ENCODE peak calls at places on chromosome 16, in seven cellular contexts. M, A, N, E, L, C and W are unnamed samples. For H3K4me1, the result is how much of the 10 kb centered on the place peaks cover.

GRCh38 chr16:8474576-8474975 is 115.7 kb downstream of the TMEM114 start:
- DNase-seq in M (no peak), A (no peak), N (no peak), E (no peak), L (no peak), C (no peak), W (no peak)

GRCh38 chr16:48182979-48183537 is 27.3 kb upstream of the ABCC12 start:
- DNase-seq in M (no peak), A (no peak), N (no peak), E (peak), L (no peak), C (no peak), W (no peak)

GRCh38 chr16:1823821-1824220 is 2.8 kb downstream of the HAGH start:
- DNase-seq in M (peak), A (no peak), N (peak), E (no peak), L (no peak), C (no peak), W (no peak)

GRCh38 chr16:84806256-84806889 is 13.4 kb upstream of the CRISPLD2 start:
- DNase-seq in M (no peak), A (peak), N (peak), E (peak), L (no peak), C (peak), W (no peak)

GRCh38 chr16:6957676-6958075 is 375.0 kb upstream of the RBFOX1 start:
- DNase-seq in M (no peak), A (no peak), N (no peak), E (no peak), L (no peak), C (no peak), W (no peak)

GRCh38 chr16:56931769-56932587 is at the start of gene HERPUD1:
- DNase-seq in M (peak), A (peak), N (peak), E (peak), L (peak), C (peak), W (peak)

GRCh38 chr16:78762222-78762621 is 662.8 kb downstream of the WWOX start:
- DNase-seq in M (no peak), A (no peak), N (no peak), E (no peak), L (no peak), C (no peak), W (no peak)

GRCh38 chr16:57797526-57798266 is 4.6 kb downstream of the KIFC3 start:
- DNase-seq in M (peak), A (peak), N (peak), E (no peak), L (no peak), C (no peak), W (no peak)

GRCh38 chr16:12061336-12062055 is 85.0 kb downstream of the SNX29 start:
- DNase-seq in M (peak), A (no peak), N (no peak), E (no peak), L (no peak), C (no peak), W (no peak)

GRCh38 chr16:88634994-88635670 is 3.2 kb upstream of the IL17C start:
- DNase-seq in M (peak), A (no peak), N (no peak), E (no peak), L (no peak), C (no peak), W (no peak)

GRCh38 chr16:86931410-86931941 is 353.1 kb downstream of the FOXL1 start:
- DNase-seq in M (peak), A (peak), N (no peak), E (no peak), L (peak), C (no peak), W (peak)

GRCh38 chr16:55542459-55543082 is 23.9 kb upstream of the CAPNS2 start:
- DNase-seq in M (peak), A (no peak), N (no peak), E (no peak), L (no peak), C (no peak), W (no peak)

GRCh38 chr16:67969286-67970039 is 1.0 kb upstream of the SLC12A4 start:
- DNase-seq in M (no peak), A (no peak), N (no peak), E (no peak), L (no peak), C (no peak), W (no peak)

GRCh38 chr16:65413861-65414260 is 292.0 kb upstream of the CDH11 start:
- DNase-seq in M (no peak), A (no peak), N (no peak), E (no peak), L (no peak), C (no peak), W (no peak)

GRCh38 chr16:2194852-2195315 is 1.5 kb downstream of the CASKIN1 start:
- DNase-seq in M (peak), A (no peak), N (peak), E (no peak), L (no peak), C (no peak), W (no peak)

GRCh38 chr16:50697881-50698767 is 4.7 kb downstream of the NOD2 start:
- DNase-seq in M (peak), A (no peak), N (peak), E (no peak), L (peak), C (no peak), W (no peak)

GRCh38 chr16:69417537-69418199 is 6.8 kb upstream of the CYB5B start:
- DNase-seq in M (no peak), A (no peak), N (no peak), E (no peak), L (no peak), C (no peak), W (no peak)

GRCh38 chr16:84834403-84834772 is 14.6 kb downstream of the CRISPLD2 start:
- DNase-seq in M (no peak), A (no peak), N (no peak), E (no peak), L (no peak), C (no peak), W (no peak)

GRCh38 chr16:27080870-27081269 is 14.1 kb downstream of the C16orf82 start:
- DNase-seq in M (no peak), A (no peak), N (no peak), E (no peak), L (no peak), C (no peak), W (no peak)

GRCh38 chr16:79329163-79329521 is 271.4 kb downstream of the MAF start:
- DNase-seq in M (no peak), A (no peak), N (no peak), E (no peak), L (no peak), C (no peak), W (no peak)

GRCh38 chr16:11799509-11800384 is 2.7 kb upstream of the ZC3H7A start:
- DNase-seq in M (no peak), A (no peak), N (no peak), E (no peak), L (no peak), C (no peak), W (no peak)

GRCh38 chr16:20871258-20871657 is 28.9 kb downstream of the DCUN1D3 start:
- DNase-seq in M (no peak), A (no peak), N (no peak), E (no peak), L (no peak), C (no peak), W (no peak)

GRCh38 chr16:50699345-50700159 is 6.1 kb downstream of the NOD2 start:
- DNase-seq in M (peak), A (no peak), N (peak), E (no peak), L (no peak), C (no peak), W (no peak)

GRCh38 chr16:30567160-30567990 is 4.1 kb downstream of the ZNF688 start:
- DNase-seq in M (peak), A (no peak), N (no peak), E (no peak), L (no peak), C (no peak), W (no peak)

GRCh38 chr16:3165111-3165822 is 22.7 kb upstream of the OR1F1 start:
- DNase-seq in M (no peak), A (peak), N (no peak), E (no peak), L (no peak), C (no peak), W (no peak)

GRCh38 chr16:73848993-73849392 is 447.6 kb upstream of the PSMD7 start:
- DNase-seq in M (no peak), A (no peak), N (no peak), E (no peak), L (no peak), C (no peak), W (no peak)

GRCh38 chr16:3607634-3608033 is 3.8 kb downstream of the SLX4 start:
- DNase-seq in M (no peak), A (no peak), N (no peak), E (no peak), L (no peak), C (no peak), W (no peak)

GRCh38 chr16:64309398-64310110 is 812.3 kb downstream of the CDH11 start:
- DNase-seq in M (no peak), A (no peak), N (no peak), E (no peak), L (no peak), C (no peak), W (no peak)

GRCh38 chr16:12162151-12162559 is 185.6 kb downstream of the SNX29 start:
- DNase-seq in M (no peak), A (no peak), N (no peak), E (no peak), L (no peak), C (peak), W (no peak)

GRCh38 chr16:29909398-29909797 is 9.1 kb downstream of the ASPHD1 start:
- DNase-seq in M (no peak), A (no peak), N (no peak), E (no peak), L (no peak), C (no peak), W (no peak)

GRCh38 chr16:84453061-84453752 is 51.3 kb downstream of the MEAK7 start:
- DNase-seq in M (no peak), A (no peak), N (no peak), E (peak), L (no peak), C (no peak), W (no peak)

GRCh38 chr16:31216552-31217530 is at the start of gene PYDC1:
- DNase-seq in M (no peak), A (no peak), N (peak), E (no peak), L (no peak), C (no peak), W (no peak)

GRCh38 chr16:15952265-15952711 is 2.9 kb downstream of the ABCC1 start:
- DNase-seq in M (no peak), A (no peak), N (no peak), E (no peak), L (no peak), C (no peak), W (no peak)

GRCh38 chr16:19844945-19845641 is 39.6 kb downstream of the GPRC5B start:
- DNase-seq in M (no peak), A (no peak), N (no peak), E (no peak), L (peak), C (no peak), W (no peak)

GRCh38 chr16:871562-872330 is 71.2 kb upstream of the GNG13 start:
- DNase-seq in M (no peak), A (peak), N (peak), E (peak), L (no peak), C (peak), W (no peak)

GRCh38 chr16:1208239-1208830 is 16.7 kb downstream of the TPSG1 start:
- DNase-seq in M (no peak), A (no peak), N (no peak), E (no peak), L (no peak), C (no peak), W (no peak)

DNA sequence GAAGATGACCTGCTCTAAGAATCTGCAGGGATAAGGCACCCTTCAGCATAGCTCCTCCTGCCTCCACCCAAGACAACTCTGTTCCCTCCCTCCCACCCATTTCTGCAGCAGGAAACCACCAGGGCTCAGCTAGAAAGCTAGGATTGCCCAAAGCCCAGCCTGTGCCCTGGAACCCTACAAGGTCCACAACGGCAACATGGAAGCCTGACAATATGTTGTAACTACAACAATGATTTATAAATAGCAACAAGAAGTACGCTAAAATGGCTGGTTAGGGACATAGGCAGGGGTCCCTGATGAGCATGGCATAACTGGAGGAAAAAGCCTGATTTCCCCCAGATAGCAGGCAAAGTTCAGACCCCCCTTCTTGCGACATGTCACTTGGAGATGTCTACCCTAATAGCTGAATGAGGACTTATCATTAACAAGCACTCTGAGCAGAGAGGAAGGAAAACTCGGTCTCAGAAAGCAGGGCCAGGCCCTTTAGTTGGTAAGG is 6.5 kb downstream of the ST3GAL2 start:
- DNase-seq in M (no peak), A (no peak), N (no peak), E (no peak), L (no peak), C (no peak), W (no peak)
- H3K4me1 ChIP-seq in M (under half), A (half or more), N (under half), E (half or more), L (half or more), C (under half), W (half or more)

GRCh38 chr16:81069063-81069462 is 8.0 kb downstream of the C16orf46 start:
- DNase-seq in M (no peak), A (no peak), N (no peak), E (no peak), L (no peak), C (no peak), W (no peak)
- TF ChIP-seq CTCF in M (no peak), A (no peak), N (no peak), E (no peak), L (no peak), C (no peak), W (no peak)

DNA sequence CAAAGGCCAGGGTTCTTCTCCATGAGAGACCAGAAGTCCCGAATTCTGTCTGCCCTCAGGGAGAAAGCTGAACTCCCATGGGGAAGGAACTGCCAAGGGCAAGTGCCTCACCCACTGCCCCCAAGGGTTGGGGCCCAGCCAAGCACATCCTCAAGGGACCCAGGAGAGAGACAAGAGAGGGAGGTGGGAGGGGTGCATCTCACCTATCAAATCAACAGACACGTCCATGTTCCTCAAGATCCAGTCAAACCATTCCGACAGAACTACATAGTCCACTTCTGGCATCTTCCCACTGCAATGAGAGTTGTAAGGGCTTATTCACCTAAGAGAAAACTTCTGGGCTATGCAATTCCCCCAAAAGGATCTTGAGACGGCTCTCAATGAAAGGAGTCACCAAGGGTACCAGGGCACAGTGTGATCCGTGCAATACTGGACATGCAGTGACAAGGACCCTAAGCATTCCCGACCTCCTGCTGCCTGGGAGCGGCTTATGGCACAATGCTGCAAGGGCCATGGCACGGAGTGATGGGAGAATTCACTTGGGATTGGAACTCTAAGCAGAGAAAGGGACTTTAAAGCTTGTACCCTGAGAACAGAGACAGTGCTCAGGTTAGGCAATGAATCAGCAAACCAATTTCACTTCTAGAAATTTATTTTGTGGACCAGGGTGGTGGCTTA is 32.2 kb downstream of the TK2 start:
- DNase-seq in M (no peak), A (no peak), N (no peak), E (no peak), L (no peak), C (peak), W (no peak)
- H3K4me1 ChIP-seq in M (half or more), A (half or more), N (under half), E (half or more), L (under half), C (under half), W (half or more)

GRCh38 chr16:82384017-82384416 is 214.0 kb upstream of the MPHOSPH6 start:
- DNase-seq in M (no peak), A (no peak), N (no peak), E (no peak), L (no peak), C (no peak), W (no peak)

GRCh38 chr16:82386771-82387170 is 216.7 kb upstream of the MPHOSPH6 start:
- DNase-seq in M (no peak), A (no peak), N (no peak), E (no peak), L (no peak), C (no peak), W (no peak)

GRCh38 chr16:82384897-82385296 is 214.9 kb upstream of the MPHOSPH6 start:
- DNase-seq in M (no peak), A (no peak), N (no peak), E (no peak), L (no peak), C (no peak), W (no peak)

GRCh38 chr16:82379601-82380000 is 209.6 kb upstream of the MPHOSPH6 start:
- DNase-seq in M (no peak), A (no peak), N (no peak), E (no peak), L (no peak), C (no peak), W (no peak)

GRCh38 chr16:82382521-82382920 is 212.5 kb upstream of the MPHOSPH6 start:
- DNase-seq in M (no peak), A (no peak), N (no peak), E (no peak), L (no peak), C (no peak), W (no peak)
- TF ChIP-seq CTCF in M (no peak), A (no peak), N (no peak), E (no peak), L (no peak), C (no peak), W (no peak)

DNA sequence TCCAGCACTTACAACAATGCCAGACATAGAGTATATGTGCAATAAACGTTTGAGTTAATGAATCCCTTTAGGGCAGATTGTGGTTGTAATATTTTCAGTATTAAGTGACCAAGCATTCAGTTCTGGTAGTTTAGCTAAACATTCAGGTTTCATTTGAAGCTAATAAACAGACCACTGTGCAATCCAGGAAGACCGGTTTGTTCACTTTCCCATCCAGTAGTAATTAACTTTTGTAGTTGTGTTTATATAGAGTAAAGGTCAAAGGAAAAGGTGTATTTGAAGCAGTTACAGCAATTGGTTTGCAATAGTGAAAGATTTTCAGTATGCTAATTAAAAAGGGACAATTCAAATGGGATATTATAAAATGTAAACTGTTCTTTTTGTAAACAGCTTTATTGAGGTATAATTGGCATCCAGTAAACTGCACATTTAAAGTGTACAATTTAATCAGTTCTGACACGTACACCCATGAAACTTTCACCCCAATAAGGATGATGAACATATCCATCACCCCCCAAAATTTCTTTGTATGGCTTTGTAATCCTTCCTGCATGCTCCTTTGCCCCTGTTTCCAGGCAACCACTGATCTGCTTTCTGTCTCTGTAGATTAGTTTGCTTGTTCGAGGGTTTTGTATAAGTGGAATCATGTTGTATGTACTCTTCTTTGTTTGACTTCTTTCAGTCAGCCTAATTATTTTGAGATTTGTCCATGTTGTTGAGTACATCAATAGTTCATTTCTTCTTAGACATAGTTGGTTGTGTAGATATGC is 26.2 kb downstream of the MRTFB start:
- DNase-seq in M (peak), A (no peak), N (no peak), E (no peak), L (no peak), C (no peak), W (no peak)
- H3K4me1 ChIP-seq in M (under half), A (under half), N (under half), E (under half), L (under half), C (under half), W (under half)

DNA sequence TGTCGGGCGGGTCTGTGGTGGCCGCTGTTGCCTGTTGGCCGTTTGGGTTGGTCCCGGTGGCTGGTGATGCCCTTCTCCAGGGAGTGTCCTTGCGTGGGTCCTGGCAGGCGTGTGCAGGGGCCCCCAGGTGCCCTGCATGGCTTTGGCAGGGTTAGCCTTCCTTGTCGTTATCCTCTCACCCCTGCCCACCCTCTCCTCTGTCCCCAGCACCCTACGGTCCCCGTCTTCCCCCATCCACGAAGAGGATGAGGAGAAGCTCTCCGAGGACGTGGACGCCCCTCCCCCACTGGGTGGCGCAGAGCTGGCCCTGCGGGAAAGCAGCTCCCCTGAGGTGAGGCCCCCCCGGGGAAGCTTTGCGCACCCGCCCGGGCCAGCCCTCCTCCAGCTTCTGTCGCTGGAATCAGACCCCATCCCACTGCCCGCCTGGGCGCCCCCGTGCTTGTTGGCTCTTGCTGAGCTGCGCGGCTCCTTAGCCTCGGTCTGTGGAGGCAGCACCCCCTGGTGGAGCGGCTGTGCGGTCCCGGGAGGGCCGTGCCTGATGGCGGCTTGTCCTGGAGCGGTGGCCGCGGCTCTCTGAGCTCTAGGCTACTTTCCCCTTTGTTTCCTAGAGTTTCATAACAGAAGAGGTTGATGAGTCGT is 10.6 kb upstream of the NUDT16L1 start:
- DNase-seq in M (peak), A (peak), N (peak), E (peak), L (no peak), C (peak), W (no peak)
- TF ChIP-seq CTCF in M (peak), A (peak), N (peak), E (peak), L (peak), C (peak), W (no peak)